ENCODE peak calls at places on chromosome 12, in eight cellular contexts. Z is bronchial epithelial cell; H is sigmoid colon; O is tibial artery; P is uterus; M is effector memory CD4-positive, alpha-beta T cell; V is astrocyte; G is CD4-positive, alpha-beta memory T cell. C is an unnamed sample. For H3K27me3, the result is how much of the 10 kb centered on the place peaks cover.

GRCh38 chr12:113359939-113360748 is 1.8 kb downstream of the PLBD2 start:
- DNase-seq in G (no peak), O (no peak), H (no peak), V (no peak), P (peak), Z (no peak), M (no peak), C (peak)

GRCh38 chr12:128755565-128755964 is 68.2 kb downstream of the SLC15A4 start:
- DNase-seq in M (no peak), Z (peak), P (no peak), H (no peak), V (no peak), G (no peak), O (no peak), C (peak)

GRCh38 chr12:96806272-96806671 is 100.8 kb upstream of the NEDD1 start:
- DNase-seq in P (no peak), M (no peak), H (no peak), G (no peak), O (no peak), V (no peak), Z (no peak), C (no peak)

GRCh38 chr12:92068441-92068840 is 77.2 kb downstream of the BTG1 start:
- DNase-seq in V (no peak), G (no peak), O (no peak), P (no peak), H (no peak), M (no peak), Z (no peak), C (peak)

GRCh38 chr12:109994262-109995175 is 1.6 kb downstream of the GIT2 start:
- DNase-seq in Z (peak), O (no peak), P (no peak), G (peak), M (no peak), V (no peak), H (no peak), C (peak)

GRCh38 chr12:88782357-88782756 is 202.1 kb upstream of the KITLG start:
- DNase-seq in G (no peak), O (no peak), V (no peak), H (no peak), M (no peak), Z (no peak), P (no peak), C (no peak)

GRCh38 chr12:18799561-18799960 is 61.6 kb downstream of the CAPZA3 start:
- DNase-seq in H (no peak), O (no peak), V (peak), P (no peak), G (no peak), M (no peak), Z (no peak), C (peak)

GRCh38 chr12:47576256-47576655 is 129.6 kb downstream of the RPAP3 start:
- DNase-seq in M (no peak), G (no peak), V (no peak), Z (no peak), H (no peak), P (no peak), O (no peak), C (no peak)

GRCh38 chr12:128408669-128409068 is 141.7 kb downstream of the TMEM132C start:
- DNase-seq in G (no peak), V (no peak), H (no peak), P (no peak), Z (no peak), M (no peak), O (no peak), C (no peak)

GRCh38 chr12:110149104-110149660 is 25.0 kb downstream of the IFT81 start:
- DNase-seq in H (no peak), P (no peak), G (no peak), Z (no peak), O (no peak), M (no peak), V (no peak), C (no peak)

GRCh38 chr12:95763809-95764253 is 26.7 kb downstream of the NTN4 start:
- DNase-seq in P (no peak), G (no peak), O (no peak), M (no peak), Z (peak), V (peak), H (no peak), C (peak)

GRCh38 chr12:113006641-113007040 is 28.3 kb downstream of the OAS2 start:
- DNase-seq in O (no peak), V (no peak), M (no peak), Z (no peak), H (no peak), G (no peak), P (no peak), C (no peak)

GRCh38 chr12:49092086-49092815 is 2.4 kb downstream of the DHH start:
- DNase-seq in G (peak), P (peak), O (no peak), V (no peak), M (no peak), H (no peak), Z (no peak), C (peak)

GRCh38 chr12:47768323-47768811 is 4.7 kb upstream of the SLC48A1 start:
- DNase-seq in O (no peak), H (no peak), Z (peak), P (no peak), V (peak), M (no peak), G (no peak), C (peak)

GRCh38 chr12:72273499-72273837 is 1.3 kb downstream of the TRHDE start:
- DNase-seq in Z (no peak), M (no peak), H (no peak), V (no peak), O (no peak), G (no peak), P (peak), C (peak)

GRCh38 chr12:115507951-115508722 is 769.4 kb downstream of the MED13L start:
- DNase-seq in P (no peak), Z (no peak), G (no peak), H (no peak), M (no peak), V (no peak), O (no peak), C (no peak)

GRCh38 chr12:110937104-110937641 is 16.8 kb upstream of the MYL2 start:
- DNase-seq in O (no peak), M (peak), P (peak), Z (peak), G (peak), V (no peak), H (no peak), C (peak)

GRCh38 chr12:49983892-49984291 is 11.1 kb downstream of the AQP6 start:
- DNase-seq in O (no peak), H (no peak), G (no peak), V (peak), M (no peak), Z (peak), P (no peak), C (peak)

GRCh38 chr12:19482036-19482435 is 42.7 kb downstream of the AEBP2 start:
- DNase-seq in P (no peak), V (no peak), M (no peak), O (no peak), H (no peak), G (no peak), Z (peak), C (no peak)

GRCh38 chr12:44874981-44875416 is 1.1 kb downstream of the NELL2 start:
- DNase-seq in G (peak), P (no peak), O (peak), M (peak), H (no peak), Z (no peak), V (no peak), C (no peak)

GRCh38 chr12:108515916-108516315 is 839 bp downstream of the FICD start:
- DNase-seq in O (no peak), H (no peak), M (no peak), P (no peak), G (no peak), Z (no peak), V (no peak), C (peak)

GRCh38 chr12:100141998-100142850 is 450 bp downstream of the BLTP3B start:
- DNase-seq in O (peak), V (no peak), G (peak), M (peak), H (peak), Z (no peak), P (peak), C (peak)

GRCh38 chr12:28171356-28172060 is 18.7 kb upstream of the CCDC91 start:
- DNase-seq in H (no peak), M (no peak), P (no peak), Z (peak), G (no peak), O (no peak), V (no peak), C (no peak)

GRCh38 chr12:68344126-68344525 is 12.0 kb upstream of the MDM1 start:
- DNase-seq in G (no peak), M (no peak), Z (no peak), O (no peak), V (no peak), P (no peak), H (no peak), C (no peak)

GRCh38 chr12:47121146-47121545 is 41.4 kb upstream of the AMIGO2 start:
- DNase-seq in H (no peak), Z (peak), P (no peak), M (no peak), O (no peak), V (peak), G (no peak), C (peak)

GRCh38 chr12:85835810-85836715 is at the start of gene RASSF9:
- DNase-seq in G (no peak), M (no peak), H (peak), V (peak), P (peak), O (peak), Z (peak), C (peak)

GRCh38 chr12:6452908-6453630 is 1.2 kb downstream of the TAPBPL start:
- DNase-seq in O (no peak), P (no peak), Z (peak), G (no peak), V (no peak), H (no peak), M (no peak), C (no peak)

GRCh38 chr12:110107369-110108281 is 16.5 kb upstream of the IFT81 start:
- DNase-seq in H (peak), O (peak), M (no peak), G (no peak), Z (peak), V (peak), P (peak), C (peak)

GRCh38 chr12:24414421-24414820 is 465.0 kb upstream of the SOX5 start:
- DNase-seq in P (no peak), Z (no peak), M (no peak), O (no peak), G (no peak), H (no peak), V (no peak), C (no peak)

GRCh38 chr12:41521872-41522379 is 333.8 kb downstream of the PDZRN4 start:
- DNase-seq in H (no peak), O (no peak), P (no peak), G (no peak), M (no peak), V (peak), Z (peak), C (peak)

GRCh38 chr12:80293347-80293746 is 150.7 kb upstream of the PTPRQ start:
- DNase-seq in Z (peak), V (no peak), O (no peak), P (no peak), M (no peak), H (no peak), G (no peak), C (no peak)

GRCh38 chr12:24697769-24698168 is 251.1 kb downstream of the BCAT1 start:
- DNase-seq in H (no peak), P (no peak), V (no peak), G (no peak), M (no peak), Z (no peak), O (no peak), C (no peak)

GRCh38 chr12:46893429-46893828 is 67.6 kb upstream of the SLC38A4 start:
- DNase-seq in Z (no peak), H (no peak), V (no peak), P (no peak), G (no peak), O (no peak), M (no peak), C (no peak)

GRCh38 chr12:51217968-51218606 is at the start of gene POU6F1:
- DNase-seq in O (peak), H (peak), Z (peak), P (peak), G (peak), V (peak), M (peak), C (peak)

GRCh38 chr12:77734489-77734888 is 96.2 kb upstream of the NAV3 start:
- DNase-seq in V (peak), Z (no peak), H (no peak), G (no peak), O (no peak), M (no peak), P (peak), C (no peak)

GRCh38 chr12:113684053-113684907 is 212.6 kb upstream of the LHX5 start:
- DNase-seq in O (no peak), H (no peak), G (no peak), M (no peak), Z (no peak), V (peak), P (no peak), C (peak)

GRCh38 chr12:109779382-109779781 is 53.8 kb downstream of the TRPV4 start:
- DNase-seq in Z (no peak), O (no peak), M (no peak), V (no peak), G (no peak), P (no peak), H (no peak), C (peak)

GRCh38 chr12:115412821-115413220 is 728.8 kb upstream of the TBX3 start:
- DNase-seq in H (no peak), G (no peak), Z (no peak), O (no peak), V (no peak), M (no peak), P (no peak), C (no peak)

DNA sequence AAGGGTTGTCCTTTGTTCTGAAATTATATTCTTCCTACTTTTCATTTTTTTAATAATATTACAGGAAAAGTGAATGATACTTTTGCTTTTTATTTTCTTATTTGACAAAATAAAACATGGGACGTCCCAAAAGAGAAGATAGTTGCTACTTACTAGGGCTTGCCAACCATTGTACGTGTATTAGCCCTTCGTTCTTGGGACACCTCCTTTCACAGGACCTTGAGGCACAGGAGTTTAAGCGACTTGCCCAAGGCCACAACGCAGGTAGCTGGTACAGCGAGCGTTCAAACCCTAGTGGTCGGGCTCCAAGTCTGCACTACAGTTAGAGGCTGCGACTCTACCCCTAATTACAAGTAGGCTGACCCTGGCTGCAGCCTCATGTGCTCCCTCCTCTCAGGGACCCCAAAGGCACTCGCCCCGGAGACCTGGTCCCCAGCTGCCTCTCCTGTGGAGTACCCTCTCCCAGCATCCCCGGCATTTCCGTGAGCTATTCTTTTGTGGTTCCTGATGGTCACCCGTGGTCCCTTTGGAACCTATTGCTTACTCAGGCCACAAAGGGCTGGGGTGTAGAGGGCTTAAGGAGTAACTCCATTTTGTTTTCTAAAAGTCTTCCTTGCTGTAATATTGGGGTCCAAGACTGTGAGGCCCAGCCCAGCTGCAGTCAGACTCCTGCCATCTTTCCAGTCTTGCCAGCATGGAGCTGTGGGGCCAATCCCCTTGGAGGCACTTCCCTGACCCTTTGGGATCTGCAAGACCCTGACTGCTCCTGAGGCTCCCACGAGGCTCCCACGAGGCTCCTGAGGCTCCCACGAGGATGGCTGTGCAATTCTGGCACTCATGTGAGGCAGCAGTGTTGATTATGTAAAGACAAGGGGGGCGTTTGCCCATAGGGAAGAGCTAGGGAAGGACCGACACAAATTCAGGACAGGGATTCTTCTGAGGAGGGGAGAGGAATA is 49.7 kb downstream of the IQSEC3 start:
- DNase-seq in O (no peak), H (no peak), V (no peak), Z (no peak), G (no peak), P (no peak), M (no peak), C (no peak)
- H3K27me3 ChIP-seq in O (under half), H (under half), V (under half), Z (under half), G (under half), P (under half), M (under half), C (under half)

DNA sequence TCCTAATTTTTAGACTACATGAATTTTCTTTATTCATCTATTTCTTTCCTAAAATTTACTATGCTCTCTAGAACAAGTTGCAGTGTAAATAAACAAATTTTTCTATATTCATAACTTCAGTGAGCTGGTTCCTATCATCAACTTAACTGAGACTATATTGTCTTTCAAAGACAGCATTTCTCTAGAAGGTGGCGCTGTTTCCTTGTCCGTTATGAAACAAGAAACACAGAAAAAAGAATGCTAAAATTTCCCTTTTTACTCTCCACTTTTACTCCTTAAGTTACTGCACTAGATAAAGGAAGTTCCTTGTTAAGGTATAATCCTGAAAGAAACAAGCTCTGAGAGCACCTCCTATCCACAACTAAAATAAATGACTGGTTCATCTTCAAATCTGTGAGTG is 8.2 kb upstream of the CLEC2A start:
- DNase-seq in Z (no peak), G (no peak), P (no peak), M (no peak), V (no peak), O (no peak), H (no peak), C (peak)
- H3K27me3 ChIP-seq in Z (under half), G (under half), P (under half), M (under half), V (under half), O (under half), H (under half), C (under half)

GRCh38 chr12:57765003-57765697 is 1.7 kb downstream of the CYP27B1 start:
- DNase-seq in P (no peak), O (peak), Z (peak), M (no peak), G (peak), V (no peak), H (no peak), C (peak)
- H3K27me3 ChIP-seq in P (under half), O (half or more), Z (under half), M (under half), G (under half), V (under half), H (under half), C (under half)

DNA sequence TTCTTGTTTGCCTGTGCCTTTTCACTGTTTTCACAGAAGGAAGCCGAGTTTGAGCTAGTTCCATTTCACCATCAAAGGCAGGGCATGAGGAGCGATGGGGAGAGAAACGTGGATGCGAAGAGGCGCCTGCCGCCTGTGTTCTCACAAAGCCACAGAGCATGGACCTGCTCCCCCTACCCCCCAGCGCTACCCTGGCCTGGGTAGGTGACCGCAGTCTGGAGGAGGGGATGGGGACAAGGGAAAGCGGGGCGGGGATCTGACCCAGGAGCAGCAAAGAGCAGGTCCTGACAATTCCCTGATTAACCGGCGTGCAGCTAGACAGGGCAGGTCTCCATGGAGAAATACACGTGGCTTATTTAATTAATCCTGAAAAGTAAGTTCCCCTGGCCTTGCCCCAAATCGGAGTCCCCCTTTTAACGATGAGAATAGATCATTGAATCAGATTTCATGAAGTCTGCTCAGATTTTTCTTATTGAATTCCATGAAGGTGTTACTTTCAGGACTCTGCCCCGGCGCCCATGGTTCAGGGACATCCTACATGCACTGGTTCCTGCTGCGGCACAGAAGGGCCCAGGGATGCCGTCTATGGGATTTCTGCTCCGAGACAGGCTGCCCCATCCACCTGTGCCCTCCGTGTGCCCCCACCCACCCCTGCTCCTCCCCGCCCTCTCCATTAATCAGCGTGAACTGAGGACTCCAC is 251.1 kb upstream of the SFSWAP start:
- DNase-seq in V (no peak), P (no peak), Z (no peak), H (no peak), M (no peak), G (no peak), O (no peak), C (no peak)
- H3K27me3 ChIP-seq in V (under half), P (under half), Z (under half), H (under half), M (under half), G (under half), O (under half), C (half or more)

GRCh38 chr12:1529228-1529861 is 65.0 kb downstream of the FBXL14 start:
- DNase-seq in P (no peak), G (no peak), H (peak), Z (no peak), O (peak), V (no peak), M (no peak), C (no peak)

GRCh38 chr12:1525858-1526257 is 68.5 kb downstream of the FBXL14 start:
- DNase-seq in Z (no peak), H (no peak), M (no peak), V (no peak), O (peak), G (no peak), P (no peak), C (no peak)

GRCh38 chr12:1528791-1529190 is 65.6 kb downstream of the FBXL14 start:
- DNase-seq in M (no peak), V (no peak), O (peak), G (no peak), P (no peak), Z (no peak), H (peak), C (no peak)

GRCh38 chr12:1529862-1530591 is 64.4 kb downstream of the FBXL14 start:
- DNase-seq in O (peak), Z (no peak), P (no peak), V (no peak), H (peak), M (no peak), G (no peak), C (no peak)

GRCh38 chr12:1527789-1528188 is 66.6 kb downstream of the FBXL14 start:
- DNase-seq in M (no peak), P (no peak), O (peak), Z (peak), H (no peak), V (peak), G (no peak), C (peak)
- H3K27me3 ChIP-seq in M (under half), P (under half), O (under half), Z (under half), H (under half), V (under half), G (under half), C (under half)